ENCODE peak calls at places on chromosome 16, in eight cellular contexts. D is ascending aorta; J is stimulated activated CD8-positive, alpha-beta memory T cell treated with anti-CD3 and anti-CD28 coated beads, Interleukin-4, amount 100 ng/mL, for 24 hours; V is fibroblast of the conjunctiva; T is H1; C is left ventricle myocardium inferior; I is cardiac muscle cell; B is psoas muscle. A is an unnamed sample.

GRCh38 chr16:69166946-69167930 is 19.7 kb upstream of the SNTB2 start:
- DNase-seq in D (no peak), V (no peak), J (no peak), T (no peak), C (no peak), B (no peak), I (no peak), A (no peak)

GRCh38 chr16:1183235-1183907 is 30.5 kb downstream of the CACNA1H start:
- DNase-seq in J (no peak), D (no peak), I (no peak), C (peak), V (peak), B (peak), T (no peak), A (no peak)

GRCh38 chr16:11394593-11394960 is 49.3 kb downstream of the RMI2 start:
- DNase-seq in D (no peak), I (no peak), J (no peak), V (no peak), C (no peak), T (no peak), B (no peak), A (no peak)

GRCh38 chr16:85460983-85461813 is 151.9 kb upstream of the GSE1 start:
- DNase-seq in B (peak), C (no peak), D (no peak), V (no peak), T (no peak), I (no peak), J (no peak), A (no peak)

GRCh38 chr16:86734559-86735480 is 156.5 kb downstream of the FOXL1 start:
- DNase-seq in T (no peak), V (no peak), D (no peak), B (no peak), C (no peak), I (no peak), J (no peak), A (no peak)

GRCh38 chr16:74874912-74875311 is 100.3 kb upstream of the FA2H start:
- DNase-seq in C (peak), D (no peak), T (no peak), V (no peak), I (no peak), B (no peak), J (no peak), A (no peak)

GRCh38 chr16:7397901-7398300 is 65.3 kb downstream of the RBFOX1 start:
- DNase-seq in J (no peak), D (no peak), T (no peak), V (peak), I (no peak), B (no peak), C (no peak), A (no peak)

GRCh38 chr16:32116080-32116479 is 137.0 kb upstream of the TP53TG3D start:
- DNase-seq in T (no peak), B (peak), V (no peak), C (peak), I (no peak), J (no peak), D (no peak), A (peak)

GRCh38 chr16:17266606-17267313 is 204.0 kb downstream of the XYLT1 start:
- DNase-seq in J (no peak), C (no peak), B (peak), D (no peak), T (no peak), I (no peak), V (no peak), A (no peak)

GRCh38 chr16:68538880-68539701 is at the start of gene ZFP90:
- DNase-seq in T (peak), C (peak), I (peak), B (peak), D (peak), V (peak), J (peak), A (peak)

GRCh38 chr16:55552621-55553020 is 13.9 kb upstream of the CAPNS2 start:
- DNase-seq in V (no peak), T (no peak), D (no peak), J (no peak), C (no peak), I (no peak), B (no peak), A (no peak)

GRCh38 chr16:66871840-66872239 is 8.5 kb upstream of the PDP2 start:
- DNase-seq in J (no peak), C (no peak), B (no peak), V (no peak), T (no peak), I (no peak), D (no peak), A (no peak)

GRCh38 chr16:81863630-81864352 is 84.7 kb downstream of the PLCG2 start:
- DNase-seq in I (peak), T (no peak), D (no peak), C (no peak), B (no peak), J (no peak), V (no peak), A (no peak)

GRCh38 chr16:48432136-48432535 is 46.9 kb upstream of the SIAH1 start:
- DNase-seq in I (no peak), C (no peak), V (no peak), T (no peak), D (no peak), J (no peak), B (no peak), A (peak)

GRCh38 chr16:554640-555413 is 5.4 kb upstream of the PRR35 start:
- DNase-seq in I (no peak), T (no peak), C (no peak), V (peak), D (no peak), B (peak), J (no peak), A (no peak)

GRCh38 chr16:84925092-84925772 is 86.1 kb downstream of the ZDHHC7 start:
- DNase-seq in T (peak), C (peak), D (no peak), B (peak), J (peak), I (peak), V (no peak), A (peak)

GRCh38 chr16:12899529-12900168 is 1.7 kb upstream of the SHISA9 start:
- DNase-seq in T (no peak), B (no peak), V (no peak), C (no peak), I (no peak), J (no peak), D (no peak), A (no peak)

GRCh38 chr16:78499399-78499798 is 399.9 kb downstream of the WWOX start:
- DNase-seq in J (no peak), C (no peak), I (no peak), T (no peak), V (no peak), D (no peak), B (no peak), A (no peak)

GRCh38 chr16:59690216-59690615 is 956.1 kb upstream of the GOT2 start:
- DNase-seq in I (no peak), J (no peak), V (no peak), T (no peak), C (no peak), D (no peak), B (no peak), A (no peak)

GRCh38 chr16:88529596-88529995 is 40.6 kb upstream of the ZC3H18 start:
- DNase-seq in D (no peak), I (no peak), T (no peak), V (no peak), C (no peak), B (peak), J (no peak), A (no peak)

GRCh38 chr16:8686879-8687278 is 12.5 kb downstream of the ABAT start:
- DNase-seq in V (no peak), B (no peak), D (no peak), I (no peak), C (no peak), J (no peak), T (no peak), A (no peak)

GRCh38 chr16:86712158-86713009 is 134.0 kb downstream of the FOXL1 start:
- DNase-seq in C (no peak), T (no peak), I (no peak), D (no peak), J (no peak), V (no peak), B (no peak), A (no peak)

GRCh38 chr16:58458634-58459343 is 41.2 kb upstream of the NDRG4 start:
- DNase-seq in B (no peak), J (no peak), D (no peak), V (no peak), T (no peak), I (no peak), C (no peak), A (no peak)

GRCh38 chr16:57265850-57266530 is 18.5 kb downstream of the PLLP start:
- DNase-seq in J (no peak), D (no peak), I (no peak), B (peak), T (no peak), V (no peak), C (peak), A (no peak)

GRCh38 chr16:47213761-47214440 is 70.2 kb upstream of the NETO2 start:
- DNase-seq in T (no peak), C (no peak), B (no peak), J (no peak), D (no peak), V (no peak), I (no peak), A (no peak)

GRCh38 chr16:17063156-17063555 is 407.6 kb downstream of the XYLT1 start:
- DNase-seq in B (no peak), D (no peak), I (no peak), J (no peak), C (no peak), V (no peak), T (no peak), A (no peak)

GRCh38 chr16:1781758-1782407 is 488 bp downstream of the SPSB3 start:
- DNase-seq in V (no peak), J (no peak), B (peak), D (no peak), T (no peak), I (peak), C (no peak), A (peak)

GRCh38 chr16:22189473-22190168 is 16.5 kb upstream of the EEF2K start:
- DNase-seq in I (peak), D (peak), V (no peak), B (peak), J (peak), C (peak), T (no peak), A (peak)

GRCh38 chr16:30141750-30142149 is 18.7 kb upstream of the MAPK3 start:
- DNase-seq in I (no peak), V (no peak), J (no peak), C (no peak), D (no peak), T (no peak), B (no peak), A (no peak)

GRCh38 chr16:3690991-3691720 is 26.2 kb downstream of the TRAP1 start:
- DNase-seq in B (peak), T (no peak), V (no peak), D (no peak), I (no peak), C (no peak), J (no peak), A (no peak)